ENCODE peak calls at places on chromosomes 12 and 14, in four cellular contexts. S is Caki2, W is pulmonary artery endothelial cell, E is Right ventricle myocardium superior. Q is an unnamed sample.

GRCh38 chr12:132279184-132279889 is 50.1 kb downstream of the GALNT9 start:
- DNase-seq in S (peak; percentile 88), W (no peak), E (peak; percentile 76), Q (no peak)

GRCh38 chr12:22625671-22626251 is 790 bp downstream of the ETNK1 start:
- DNase-seq in S (peak; percentile 62), W (no peak), E (no peak), Q (no peak)

GRCh38 chr14:105989746-105990302 is 463.4 kb downstream of the TMEM121 start:
- DNase-seq in S (no peak), W (no peak), E (no peak), Q (no peak)

GRCh38 chr12:108928695-108929094 is 48.8 kb downstream of the DAO start:
- DNase-seq in S (no peak), W (no peak), E (no peak), Q (no peak)

GRCh38 chr12:52607314-52607713 is 6.1 kb upstream of the KRT72 start:
- DNase-seq in S (no peak), W (no peak), E (no peak), Q (no peak)

GRCh38 chr14:52863339-52863700 is 71.9 kb upstream of the GNPNAT1 start:
- DNase-seq in S (no peak), W (no peak), E (no peak), Q (no peak)

GRCh38 chr14:73817020-73817419 is 34.6 kb upstream of the PTGR2 start:
- DNase-seq in S (no peak), W (no peak), E (no peak), Q (no peak)

GRCh38 chr12:86744547-86745212 is 488.5 kb upstream of the MGAT4C start:
- DNase-seq in S (no peak), W (no peak), E (no peak), Q (no peak)

GRCh38 chr14:100019156-100019882 is 45.9 kb upstream of the EVL start:
- DNase-seq in S (no peak), W (no peak), E (no peak), Q (no peak)

GRCh38 chr14:99159341-99160340 is 112.4 kb downstream of the BCL11B start:
- DNase-seq in S (no peak), W (no peak), E (no peak), Q (no peak)

GRCh38 chr12:46492471-46493351 is 120.1 kb upstream of the SLC38A2 start:
- DNase-seq in S (peak; percentile 50), W (peak; percentile 96), E (no peak), Q (no peak)

GRCh38 chr12:17132336-17132735 is 526.4 kb upstream of the LMO3 start:
- DNase-seq in S (no peak), W (no peak), E (no peak), Q (no peak)

GRCh38 chr14:55436530-55436929 is 3.9 kb downstream of the TBPL2 start:
- DNase-seq in S (no peak), W (no peak), E (no peak), Q (no peak)

GRCh38 chr12:68808388-68809189 is 612 bp downstream of the MDM2 start:
- DNase-seq in S (peak; percentile 95), W (peak; percentile 84), E (peak; percentile 81), Q (peak; percentile 86)

GRCh38 chr12:1918081-1918874 is at the start of gene CACNA2D4:
- DNase-seq in S (no peak), W (no peak), E (no peak), Q (no peak)

GRCh38 chr12:60398547-60398946 is 802.7 kb downstream of the SLC16A7 start:
- DNase-seq in S (no peak), W (no peak), E (no peak), Q (no peak)

GRCh38 chr14:62420853-62421252 is 624.4 kb downstream of the KCNH5 start:
- DNase-seq in S (no peak), W (no peak), E (no peak), Q (no peak)

GRCh38 chr12:120292661-120293531 is at the start of gene RNU4-1:
- DNase-seq in S (peak; percentile 97), W (peak; percentile 69), E (peak; percentile 59), Q (peak; percentile 77)

GRCh38 chr14:74604896-74605295 is 7.1 kb downstream of the LTBP2 start:
- DNase-seq in S (no peak), W (no peak), E (no peak), Q (no peak)

GRCh38 chr12:31518680-31519227 is 72.2 kb downstream of the DENND5B start:
- DNase-seq in S (peak; percentile 88), W (peak; percentile 94), E (no peak), Q (peak; percentile 96)